ENCODE peak calls at places on chromosome 1, in six cellular contexts. R is NCI-H345; A is omental fat pad; V is stimulated activated CD4-positive, alpha-beta T cell treated with anti-CD3 and anti-CD28 coated beads, Interleukin-12 subunit alpha, Interleukin-12 subunit beta, amount 100 ng/mL, for 24 hours; B is globus pallidus; Q is MM.1S. Z is an unnamed sample.
A peak's percentile ranks its signal among the peaks of the same experiment; 100 is the strongest.

GRCh38 chr1:150621497-150622113 is 7.8 kb downstream of the ENSA start:
- DNase-seq in V (peak; percentile 30), R (peak; percentile 20), Q (peak; percentile 69), A (no peak), B (no peak), Z (no peak)

GRCh38 chr1:177077734-177078489 is 86.6 kb downstream of the ASTN1 start:
- DNase-seq in V (no peak), B (no peak), A (no peak), Q (no peak), R (no peak), Z (no peak)

GRCh38 chr1:192747942-192748341 is 60.9 kb upstream of the RGS2 start:
- DNase-seq in R (no peak), A (no peak), V (no peak), Q (no peak), B (no peak), Z (no peak)

GRCh38 chr1:93681549-93682412 is at the start of gene BCAR3:
- DNase-seq in B (peak; percentile 50), V (peak; percentile 19), Q (no peak), R (peak; percentile 59), A (no peak), Z (no peak)

GRCh38 chr1:5857011-5857410 is 135.2 kb downstream of the NPHP4 start:
- DNase-seq in R (no peak), B (no peak), Q (no peak), A (no peak), V (no peak), Z (no peak)

GRCh38 chr1:25544819-25545218 is 1.4 kb downstream of the LDLRAP1 start:
- DNase-seq in B (peak; percentile 82), V (no peak), Q (no peak), R (no peak), A (no peak), Z (no peak)

GRCh38 chr1:180907313-180908055 is 5.2 kb upstream of the KIAA1614 start:
- DNase-seq in V (no peak), Q (no peak), R (no peak), B (no peak), A (no peak), Z (no peak)

GRCh38 chr1:156752843-156753486 is 1.5 kb upstream of the HDGF start:
- DNase-seq in B (no peak), R (no peak), Q (no peak), V (no peak), A (no peak), Z (no peak)

GRCh38 chr1:64470670-64471217 is 815 bp downstream of the CACHD1 start:
- DNase-seq in R (peak; percentile 35), B (no peak), A (no peak), Q (no peak), V (no peak), Z (no peak)

GRCh38 chr1:81699234-81699633 is 101.5 kb upstream of the ADGRL2 start:
- DNase-seq in Q (no peak), A (no peak), V (no peak), R (no peak), B (no peak), Z (no peak)

GRCh38 chr1:75543705-75544104 is 67.2 kb downstream of the SLC44A5 start:
- DNase-seq in Q (no peak), A (no peak), B (no peak), R (no peak), V (no peak), Z (no peak)

GRCh38 chr1:240500681-240501080 is 111.3 kb downstream of the GREM2 start:
- DNase-seq in R (no peak), B (no peak), A (no peak), V (no peak), Q (no peak), Z (no peak)

GRCh38 chr1:52368383-52369172 is 2.6 kb upstream of the CC2D1B start:
- DNase-seq in B (peak; percentile 47), V (peak; percentile 43), R (peak; percentile 84), Q (peak; percentile 81), A (no peak), Z (no peak)

GRCh38 chr1:109800291-109800690 is 36.6 kb upstream of the EPS8L3 start:
- DNase-seq in A (no peak), Q (no peak), B (no peak), V (no peak), R (no peak), Z (no peak)

GRCh38 chr1:99573431-99574217 is 72.3 kb upstream of the PALMD start:
- DNase-seq in V (no peak), B (no peak), R (no peak), Q (no peak), A (no peak), Z (no peak)

GRCh38 chr1:36034692-36035091 is 49.2 kb upstream of the TEKT2 start:
- DNase-seq in R (no peak), A (no peak), B (no peak), V (no peak), Q (no peak), Z (no peak)

GRCh38 chr1:41639332-41639936 is 155.0 kb upstream of the EDN2 start:
- DNase-seq in A (no peak), V (peak; percentile 59), R (no peak), Q (no peak), B (peak; percentile 71), Z (no peak)

GRCh38 chr1:159492575-159493323 is 43.1 kb downstream of the OR10J5 start:
- DNase-seq in R (no peak), Q (no peak), B (no peak), V (no peak), A (no peak), Z (no peak)

GRCh38 chr1:93578911-93579825 is 102.5 kb downstream of the BCAR3 start:
- DNase-seq in Q (no peak), V (no peak), B (no peak), A (no peak), R (no peak), Z (no peak)

GRCh38 chr1:232709339-232709738 is 79.4 kb upstream of the SIPA1L2 start:
- DNase-seq in R (no peak), Q (no peak), V (no peak), B (no peak), A (peak; percentile 38), Z (no peak)